ENCODE peak calls at places on chromosomes 5 and 9, in four cellular contexts. T, C, K and R are unnamed samples.

GRCh38 chr9:130029223-130029583 is 13.8 kb downstream of the FNBP1 start:
- DNase-seq in C (no peak), K (no peak), T (no peak), R (no peak)

GRCh38 chr5:73395274-73395673 is 53.3 kb downstream of the FOXD1 start:
- DNase-seq in T (no peak), C (no peak), K (no peak), R (peak)

GRCh38 chr9:87696641-87697040 is 29.3 kb upstream of the CTSL start:
- DNase-seq in K (no peak), T (no peak), C (no peak), R (no peak)

GRCh38 chr5:7372399-7372798 is 23.5 kb upstream of the ADCY2 start:
- DNase-seq in K (no peak), T (no peak), C (no peak), R (no peak)

GRCh38 chr9:124878518-124878917 is 16.6 kb downstream of the ARPC5L start:
- DNase-seq in K (no peak), C (no peak), T (no peak), R (no peak)

GRCh38 chr9:130869250-130869649 is 27.4 kb downstream of the QRFP start:
- DNase-seq in C (no peak), T (no peak), K (peak), R (no peak)

GRCh38 chr5:132455614-132456115 is 34.9 kb downstream of the IRF1 start:
- DNase-seq in K (no peak), C (no peak), T (no peak), R (no peak)

GRCh38 chr5:74127377-74128338 is 501.7 kb downstream of the ARHGEF28 start:
- DNase-seq in C (no peak), T (peak), K (peak), R (peak)

GRCh38 chr9:107437716-107438115 is 51.9 kb downstream of the KLF4 start:
- DNase-seq in C (no peak), K (no peak), T (no peak), R (no peak)

GRCh38 chr9:121786998-121787422 is 135.6 kb downstream of the DAB2IP start:
- DNase-seq in T (no peak), K (no peak), C (no peak), R (no peak)

GRCh38 chr5:21152611-21153010 is 1164.6 kb upstream of the CDH18 start:
- DNase-seq in T (peak), K (no peak), C (no peak), R (peak)

GRCh38 chr9:124356745-124357390 is 58.4 kb downstream of the PSMB7 start:
- DNase-seq in K (no peak), T (no peak), C (no peak), R (no peak)

GRCh38 chr9:127137640-127138360 is 15.4 kb upstream of the ANGPTL2 start:
- DNase-seq in C (no peak), K (no peak), T (no peak), R (no peak)

GRCh38 chr9:90905079-90905478 is 103.5 kb downstream of the SYK start:
- DNase-seq in T (no peak), C (no peak), K (peak), R (no peak)

GRCh38 chr9:16012621-16013020 is 459.8 kb downstream of the CCDC171 start:
- DNase-seq in C (no peak), T (peak), K (no peak), R (no peak)

GRCh38 chr9:88586452-88586851 is 51.5 kb downstream of the NXNL2 start:
- DNase-seq in C (no peak), T (no peak), K (no peak), R (peak)

GRCh38 chr9:4301971-4302427 is 2.1 kb upstream of the GLIS3 start:
- DNase-seq in T (peak), K (peak), C (no peak), R (peak)

GRCh38 chr5:159915913-159916840 is at the start of gene ADRA1B:
- DNase-seq in K (peak), C (no peak), T (peak), R (peak)